ENCODE peak calls at places on chromosomes 11 and 22, in six cellular contexts. O is CD4-positive, CD25-positive, alpha-beta regulatory T cell; I is IMR-90; R is SJSA1; J is prostate gland; V is A673. Z is an unnamed sample.

GRCh38 chr11:75024764-75025211 is 36.1 kb downstream of the NEU3 start:
- DNase-seq in V (peak; percentile 27), O (no peak), R (no peak), J (no peak), I (no peak), Z (no peak)

GRCh38 chr11:26575946-26576345 is 3.9 kb upstream of the MUC15 start:
- DNase-seq in I (no peak), R (no peak), V (no peak), O (no peak), J (no peak), Z (no peak)

GRCh38 chr11:115275045-115275444 is 229.2 kb downstream of the CADM1 start:
- DNase-seq in O (no peak), R (no peak), I (no peak), J (no peak), V (no peak), Z (no peak)

GRCh38 chr11:117833401-117833891 is 8.9 kb upstream of the FXYD2 start:
- DNase-seq in J (peak; percentile 70), O (no peak), R (no peak), I (no peak), V (no peak), Z (no peak)

GRCh38 chr11:111604392-111605009 is 2.3 kb downstream of the SIK2 start:
- DNase-seq in O (peak; percentile 40), V (peak; percentile 84), I (peak; percentile 45), R (peak; percentile 17), J (no peak), Z (no peak)

GRCh38 chr11:61082931-61083531 is 19.3 kb upstream of the CD5 start:
- DNase-seq in R (no peak), O (peak; percentile 60), J (no peak), I (no peak), V (no peak), Z (no peak)

GRCh38 chr11:34427171-34427805 is 11.4 kb upstream of the CAT start:
- DNase-seq in V (peak; percentile 86), I (peak; percentile 72), J (no peak), R (peak; percentile 20), O (no peak), Z (no peak)

GRCh38 chr22:24060375-24060788 is 49.3 kb downstream of the CABIN1 start:
- DNase-seq in O (no peak), J (peak; percentile 51), R (peak; percentile 61), I (peak; percentile 96), V (no peak), Z (no peak)

GRCh38 chr22:22011964-22012363 is 29.4 kb upstream of the TOP3B start:
- DNase-seq in J (no peak), R (no peak), I (no peak), O (no peak), V (no peak), Z (no peak)

GRCh38 chr11:74754507-74755255 is 6.0 kb downstream of the RNF169 start:
- DNase-seq in I (peak; percentile 96), J (no peak), R (peak; percentile 75), O (no peak), V (peak; percentile 91), Z (no peak)

GRCh38 chr11:119889111-119889510 is 160.1 kb upstream of the NECTIN1 start:
- DNase-seq in O (no peak), I (no peak), J (no peak), V (no peak), R (no peak), Z (no peak)

GRCh38 chr11:119890466-119890865 is 161.5 kb upstream of the NECTIN1 start:
- DNase-seq in V (no peak), I (no peak), J (no peak), O (no peak), R (no peak), Z (no peak)

GRCh38 chr11:119892311-119892808 is 163.4 kb upstream of the NECTIN1 start:
- DNase-seq in V (peak; percentile 4), O (no peak), I (no peak), J (no peak), R (no peak), Z (peak; percentile 44)

GRCh38 chr11:119889728-119890280 is 160.8 kb upstream of the NECTIN1 start:
- DNase-seq in O (no peak), R (no peak), I (no peak), J (no peak), V (no peak), Z (no peak)

DNA sequence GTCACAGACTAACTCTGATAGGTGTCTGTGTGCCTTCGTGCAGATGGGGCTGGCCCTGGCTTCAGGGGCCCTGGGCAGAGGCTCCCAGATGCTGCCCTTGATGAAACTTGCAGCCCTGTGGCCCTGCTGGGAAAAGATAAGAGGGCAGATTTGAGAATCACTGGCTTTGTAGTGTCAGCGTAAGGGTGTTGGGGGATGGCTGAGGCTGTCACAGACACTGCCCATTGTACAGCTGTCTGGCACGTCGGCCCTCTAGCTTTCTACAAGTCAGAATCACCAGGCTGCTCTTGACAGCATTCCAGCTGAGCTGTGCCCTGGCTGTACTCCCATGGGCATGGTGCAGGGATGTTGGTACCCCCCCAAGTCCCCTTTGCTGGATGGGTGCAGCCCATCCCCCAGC is 162.4 kb upstream of the NECTIN1 start:
- DNase-seq in R (no peak), V (no peak), O (no peak), J (no peak), I (no peak), Z (peak; percentile 88)
- H3K27ac ChIP-seq in R (no peak overlapping the region), V (no peak overlapping the region), O (no peak overlapping the region), J (no peak overlapping the region), I (no peak overlapping the region), Z (peak overlapping the region; percentile 95)

DNA sequence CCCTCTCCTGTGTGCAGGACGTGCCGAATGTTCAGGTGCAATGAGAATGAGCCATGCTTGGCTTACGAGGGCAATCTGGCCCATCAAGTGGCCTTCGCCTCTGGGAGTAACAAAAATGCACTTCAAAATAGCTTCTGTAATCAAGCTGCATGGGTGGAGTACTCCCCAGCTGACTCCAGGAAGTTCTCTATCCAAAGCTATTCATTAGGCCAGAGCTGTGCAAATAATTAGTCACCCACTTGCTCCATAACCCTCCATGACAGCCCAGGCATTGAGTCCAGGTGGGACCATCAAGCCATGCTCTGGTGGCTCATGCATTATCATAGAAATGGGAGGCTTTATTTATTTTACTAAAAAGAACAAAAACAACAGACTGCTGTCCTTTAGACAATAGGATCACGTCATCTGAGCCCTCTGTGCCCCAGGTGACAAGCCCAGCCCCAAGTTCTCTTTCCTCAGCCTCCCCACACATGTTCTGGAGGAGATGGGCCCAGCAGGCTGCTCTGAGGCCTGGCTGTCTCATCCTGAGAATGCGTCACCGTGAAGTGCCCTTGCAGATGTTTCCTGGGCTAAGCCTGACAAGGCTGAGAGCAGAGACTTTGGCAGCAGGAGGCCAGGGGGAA is 244.7 kb downstream of the ETS1 start:
- DNase-seq in J (no peak), R (peak; percentile 72), O (no peak), V (no peak), I (peak; percentile 86), Z (no peak)
- H3K27ac ChIP-seq in J (no peak overlapping the region), R (peak overlapping the region; percentile 46), O (peak overlapping the region; percentile 90), V (no peak overlapping the region), I (peak overlapping the region; percentile 26), Z (no peak overlapping the region)

DNA sequence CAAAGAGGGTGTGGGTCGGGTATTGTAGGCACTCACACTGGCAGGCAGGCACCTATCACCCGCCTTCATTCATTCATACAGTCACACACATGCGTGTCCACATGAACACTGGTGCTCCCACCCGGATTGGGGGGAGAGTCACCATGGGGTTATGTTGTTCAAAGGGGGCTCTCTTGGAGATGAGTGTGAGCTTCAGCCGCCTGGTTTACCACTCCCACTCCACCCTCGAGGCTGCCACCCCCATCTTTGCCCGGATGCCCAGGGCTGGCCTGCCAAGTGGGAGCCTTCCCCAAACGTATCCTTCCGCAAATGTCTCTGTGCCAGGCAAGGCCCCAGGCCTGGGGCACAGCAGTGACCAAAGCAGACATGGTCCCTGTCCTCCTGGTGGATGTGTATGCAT is 22.6 kb downstream of the MRGPRD start:
- DNase-seq in J (no peak), O (no peak), R (no peak), I (no peak), V (no peak), Z (no peak)
- H3K27ac ChIP-seq in J (no peak overlapping the region), O (no peak overlapping the region), R (no peak overlapping the region), I (no peak overlapping the region), V (no peak overlapping the region), Z (no peak overlapping the region)

GRCh38 chr11:7592706-7593105 is 78.9 kb downstream of the PPFIBP2 start:
- DNase-seq in J (peak; percentile 24), O (no peak), R (no peak), V (no peak), I (peak; percentile 37), Z (no peak)

GRCh38 chr11:7591992-7592391 is 78.2 kb downstream of the PPFIBP2 start:
- DNase-seq in J (no peak), V (no peak), R (no peak), I (no peak), O (no peak), Z (no peak)

GRCh38 chr11:7591107-7591894 is 77.5 kb downstream of the PPFIBP2 start:
- DNase-seq in O (no peak), R (no peak), J (no peak), V (no peak), I (no peak), Z (no peak)

GRCh38 chr11:7595016-7595869 is 78.1 kb downstream of the CYB5R2 start:
- DNase-seq in R (no peak), J (no peak), I (no peak), O (no peak), V (peak; percentile 72), Z (no peak)

GRCh38 chr11:7593476-7593875 is 79.7 kb downstream of the PPFIBP2 start:
- DNase-seq in J (no peak), I (no peak), R (no peak), O (no peak), V (no peak), Z (no peak)
- H3K27ac ChIP-seq in J (no peak overlapping the region), I (no peak overlapping the region), R (no peak overlapping the region), O (no peak overlapping the region), V (no peak overlapping the region), Z (peak overlapping the region; percentile 52)

GRCh38 chr11:1455763-1456060 is 30.9 kb downstream of the MOB2 start:
- DNase-seq in O (no peak), V (no peak), R (no peak), J (no peak), I (no peak), Z (no peak)
- H3K27ac ChIP-seq in O (no peak overlapping the region), V (no peak overlapping the region), R (no peak overlapping the region), J (no peak overlapping the region), I (no peak overlapping the region), Z (no peak overlapping the region)

DNA sequence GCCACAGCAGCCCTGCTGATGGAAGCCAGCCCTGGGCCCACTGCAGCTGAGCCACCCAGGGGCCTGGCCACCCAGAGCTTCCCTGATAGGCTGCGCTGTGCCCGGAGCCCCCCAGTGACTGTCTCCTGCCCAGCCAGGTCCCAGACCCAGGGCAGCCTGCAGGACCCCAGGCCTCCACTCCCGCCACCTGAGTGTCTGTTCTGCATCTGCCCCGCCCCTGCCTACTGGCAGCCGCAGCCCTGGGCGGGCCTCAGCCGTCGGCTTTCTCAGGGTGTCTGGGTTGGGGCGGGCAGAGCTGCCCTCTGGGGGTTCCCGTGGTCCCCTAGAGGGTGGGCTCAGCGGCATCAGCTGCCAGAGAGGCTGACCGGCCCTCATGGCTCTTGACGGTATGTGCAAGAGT is 12.5 kb upstream of the PIM3 start:
- DNase-seq in V (no peak), J (peak; percentile 70), I (no peak), O (no peak), R (no peak), Z (no peak)
- H3K27ac ChIP-seq in V (no peak overlapping the region), J (peak overlapping the region; percentile 96), I (no peak overlapping the region), O (no peak overlapping the region), R (no peak overlapping the region), Z (no peak overlapping the region)

GRCh38 chr11:103085758-103086365 is 6.1 kb downstream of the DCUN1D5 start:
- DNase-seq in I (peak; percentile 1), O (no peak), V (no peak), J (no peak), R (no peak), Z (no peak)
- H3K27ac ChIP-seq in I (no peak overlapping the region), O (no peak overlapping the region), V (peak overlapping the region; percentile 20), J (no peak overlapping the region), R (no peak overlapping the region), Z (no peak overlapping the region)

GRCh38 chr11:96744697-96745096 is 354.9 kb downstream of the JRKL start:
- DNase-seq in I (peak; percentile 16), V (no peak), O (no peak), J (no peak), R (no peak), Z (no peak)
- H3K27ac ChIP-seq in I (no peak overlapping the region), V (no peak overlapping the region), O (no peak overlapping the region), J (no peak overlapping the region), R (no peak overlapping the region), Z (no peak overlapping the region)